ENCODE peak calls at places on chromosome 21, in seven cellular contexts. Z, W, M, N, S, L and G are unnamed samples. For H3K9me3, the result is how much of the 10 kb centered on the place peaks cover.

GRCh38 chr21:27831821-27832569 is 865.1 kb upstream of the ADAMTS5 start:
- DNase-seq in Z (no peak), W (no peak), M (peak), N (peak), S (no peak), L (no peak), G (no peak)

GRCh38 chr21:19621837-19622496 is 1218.4 kb upstream of the TMPRSS15 start:
- DNase-seq in Z (no peak), W (no peak), M (no peak), N (no peak), S (no peak), L (no peak), G (no peak)

GRCh38 chr21:41932191-41932575 is 21.6 kb downstream of the C2CD2 start:
- DNase-seq in Z (no peak), W (peak), M (peak), N (peak), S (no peak), L (no peak), G (no peak)

GRCh38 chr21:28336299-28336698 is 656.4 kb downstream of the LTN1 start:
- DNase-seq in Z (no peak), W (peak), M (peak), N (peak), S (no peak), L (peak), G (no peak)

GRCh38 chr21:27246741-27247140 is 279.9 kb upstream of the ADAMTS5 start:
- DNase-seq in Z (no peak), W (peak), M (peak), N (peak), S (no peak), L (no peak), G (no peak)

GRCh38 chr21:42330380-42331336 is 15.4 kb upstream of the TFF3 start:
- DNase-seq in Z (no peak), W (no peak), M (no peak), N (no peak), S (no peak), L (no peak), G (no peak)

GRCh38 chr21:26715878-26716506 is 129.2 kb downstream of the ADAMTS1 start:
- DNase-seq in Z (peak), W (peak), M (peak), N (peak), S (no peak), L (no peak), G (no peak)

GRCh38 chr21:27423906-27424595 is 457.2 kb upstream of the ADAMTS5 start:
- DNase-seq in Z (no peak), W (no peak), M (peak), N (no peak), S (no peak), L (no peak), G (no peak)

GRCh38 chr21:32065654-32066053 is 192.8 kb downstream of the HUNK start:
- DNase-seq in Z (no peak), W (no peak), M (no peak), N (no peak), S (no peak), L (no peak), G (no peak)

DNA sequence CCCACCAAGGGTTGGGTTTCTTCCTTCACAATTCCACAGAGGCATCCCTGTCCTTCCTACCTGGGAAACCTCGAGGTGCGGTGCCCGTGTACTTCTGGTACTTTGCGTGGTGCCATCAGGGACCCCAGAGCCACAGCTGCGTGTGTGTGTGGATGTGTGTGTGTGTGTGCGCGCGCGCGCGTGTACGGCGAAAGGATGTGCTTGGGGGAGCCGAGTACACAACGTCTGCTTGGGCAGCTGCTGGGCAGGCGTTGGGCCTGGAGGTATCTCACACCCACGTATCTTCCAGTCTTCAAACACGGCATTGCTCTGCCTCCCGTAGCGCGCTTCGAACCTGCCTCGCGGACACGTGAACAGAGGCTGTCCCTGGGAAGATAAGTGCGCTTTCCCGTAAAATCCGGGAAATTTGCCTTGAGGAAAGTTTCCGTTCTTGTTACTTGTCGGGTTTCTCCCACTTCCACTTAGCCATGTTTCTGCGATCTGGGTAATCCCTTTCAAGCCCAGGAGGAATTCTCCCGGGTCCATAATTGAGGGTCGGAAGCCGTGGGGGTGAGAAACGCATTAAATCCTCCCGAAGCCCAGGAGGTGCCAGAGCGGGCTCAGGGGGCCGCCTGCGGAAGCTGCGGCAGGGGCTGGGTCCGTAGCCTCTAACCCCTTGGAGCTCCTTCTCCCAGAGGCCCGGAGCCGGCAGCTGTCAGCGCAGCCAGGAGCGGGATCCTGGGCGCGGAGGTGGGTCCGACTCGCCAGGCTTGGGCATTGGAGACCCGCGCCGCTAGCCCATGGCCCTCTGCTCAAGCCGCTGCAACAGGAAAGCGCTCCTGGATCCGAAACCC is 2.1 kb upstream of the SIM2 start:
- DNase-seq in Z (no peak), W (no peak), M (peak), N (no peak), S (peak), L (no peak), G (peak)
- H3K9me3 ChIP-seq in Z (under half), W (under half), M (under half), N (under half), S (under half), L (under half), G (under half)

DNA sequence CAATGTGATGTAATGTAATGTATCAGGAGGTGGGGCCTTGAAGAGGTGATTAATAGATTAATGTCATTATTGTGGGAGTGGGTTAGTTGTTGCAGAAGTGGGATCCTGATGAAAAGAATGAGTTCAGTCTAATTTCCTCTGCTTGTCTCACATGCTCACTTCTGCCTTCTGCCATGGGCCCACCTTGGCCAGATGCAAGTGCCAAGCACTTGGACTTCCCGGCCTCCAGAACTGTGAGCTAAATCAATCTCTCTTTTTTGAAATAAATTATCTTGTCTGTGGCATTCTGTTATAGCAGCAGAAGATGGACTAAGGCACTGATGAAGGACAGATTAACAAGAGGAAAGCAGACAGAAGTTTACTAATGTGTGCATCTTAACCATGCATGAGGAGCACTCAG is 123.9 kb downstream of the ETS2 start:
- DNase-seq in Z (no peak), W (no peak), M (no peak), N (no peak), S (no peak), L (no peak), G (no peak)
- H3K4me3 ChIP-seq in Z (no peak), W (no peak), M (no peak), N (no peak), S (no peak), L (no peak), G (no peak)

GRCh38 chr21:37421306-37421705 is 54.7 kb downstream of the DYRK1A start:
- DNase-seq in Z (no peak), W (no peak), M (no peak), N (no peak), S (no peak), L (no peak), G (no peak)
- H3K27ac ChIP-seq in Z (no peak), W (no peak), M (no peak), N (no peak), S (no peak), L (no peak), G (no peak)

GRCh38 chr21:45143855-45144254 is 69.5 kb downstream of the ADARB1 start:
- DNase-seq in Z (no peak), W (no peak), M (no peak), N (no peak), S (no peak), L (no peak), G (no peak)
- H3K9me3 ChIP-seq in Z (under half), W (under half), M (under half), N (under half), S (under half), L (under half), G (under half)

DNA sequence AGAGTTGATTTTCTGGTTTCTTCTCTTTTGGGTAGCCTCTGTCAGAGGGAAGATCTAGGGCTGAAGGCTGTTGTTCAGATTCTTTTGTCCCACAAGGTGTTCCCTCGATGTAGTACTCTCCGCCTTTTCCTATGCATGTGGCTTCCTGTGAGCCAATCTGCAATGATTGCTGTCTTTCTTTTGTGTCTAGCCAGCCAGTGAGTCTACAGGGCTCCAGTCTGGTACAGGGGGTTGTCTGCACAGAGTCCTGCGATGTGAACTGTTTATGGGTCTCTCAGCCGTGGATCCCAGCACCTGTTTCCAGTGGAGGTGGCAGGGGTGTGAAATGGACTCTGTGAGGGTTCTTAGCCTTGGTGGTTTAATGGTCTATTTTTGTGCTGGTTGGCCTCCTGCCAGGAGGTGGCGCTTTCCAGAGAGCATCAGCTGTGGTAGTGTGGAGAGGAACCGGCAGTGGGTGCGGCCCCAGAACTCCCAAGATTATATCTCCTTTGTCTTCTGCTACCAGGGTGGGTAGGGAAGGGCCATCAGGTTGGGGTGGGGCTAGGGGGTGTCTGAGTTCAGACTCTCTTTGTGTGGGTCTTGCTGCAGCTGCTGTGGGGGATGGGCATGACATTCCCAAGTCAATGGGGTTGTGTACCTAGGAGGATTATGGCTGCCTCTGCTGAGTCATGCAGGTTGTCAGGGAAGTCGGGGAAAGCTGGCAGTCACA is 81.3 kb upstream of the C21orf91 start:
- DNase-seq in Z (peak), W (no peak), M (no peak), N (no peak), S (no peak), L (no peak), G (no peak)
- H3K4me3 ChIP-seq in Z (no peak), W (no peak), M (no peak), N (no peak), S (no peak), L (no peak), G (no peak)

GRCh38 chr21:38869196-38869595 is 63.5 kb downstream of the ETS2 start:
- DNase-seq in Z (no peak), W (no peak), M (no peak), N (no peak), S (no peak), L (no peak), G (peak)
- H3K27ac ChIP-seq in Z (no peak), W (no peak), M (no peak), N (no peak), S (no peak), L (no peak), G (no peak)

DNA sequence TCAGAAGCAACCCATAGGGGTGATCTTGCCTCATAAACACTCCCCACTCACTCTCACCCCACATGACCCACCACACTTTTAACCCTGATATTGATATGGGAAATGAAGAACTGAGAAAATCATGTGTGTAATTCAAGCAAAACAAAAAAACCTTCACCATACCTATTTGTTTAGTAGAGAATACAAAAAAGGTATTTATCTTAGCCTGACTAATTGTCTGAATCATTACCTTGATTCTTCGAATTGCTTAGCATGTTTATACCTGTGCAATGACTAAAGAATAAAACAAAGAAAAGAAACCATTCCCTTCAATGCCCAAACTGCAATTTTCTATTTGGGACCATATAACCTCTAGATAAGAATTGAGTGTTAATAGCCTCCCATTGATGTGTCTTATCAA is 1.8 kb downstream of the CLDN17 start:
- DNase-seq in Z (no peak), W (peak), M (no peak), N (no peak), S (no peak), L (no peak), G (no peak)
- H3K9me3 ChIP-seq in Z (under half), W (under half), M (under half), N (under half), S (under half), L (under half), G (under half)

DNA sequence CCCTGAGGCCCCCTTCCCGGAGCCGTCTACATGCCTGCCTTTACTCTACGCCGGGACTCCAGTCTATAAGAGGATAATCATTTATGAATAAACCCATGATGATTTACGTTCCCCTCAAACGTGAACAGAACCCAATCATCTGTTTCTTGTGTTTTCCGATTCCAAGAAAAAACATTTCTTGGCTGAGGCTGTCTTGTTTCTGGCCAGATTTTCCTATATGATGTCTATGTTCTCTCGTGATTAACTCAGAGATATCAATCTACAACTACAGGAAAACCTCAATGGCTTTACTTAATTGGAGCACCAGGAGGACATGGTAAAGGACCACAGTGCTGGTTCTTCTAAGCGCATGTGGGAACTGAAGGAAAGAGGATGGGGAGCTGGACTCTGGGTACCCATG is 22.3 kb downstream of the RCAN1 start:
- DNase-seq in Z (no peak), W (no peak), M (no peak), N (no peak), S (no peak), L (no peak), G (no peak)
- H3K4me3 ChIP-seq in Z (peak), W (no peak), M (no peak), N (no peak), S (no peak), L (no peak), G (peak)